ENCODE peak calls at places on chromosomes 5 and 9, in ten cellular contexts. One of them, this sample, is unnamed.

GRCh38 chr5:172708183-172708505 is 62.9 kb downstream of the DUSP1 start:
- DNase-seq in breast epithelium: no peak
- DNase-seq in endothelial cell of umbilical vein: no peak
- DNase-seq in stomach: no peak
- DNase-seq in HL-60: no peak
- DNase-seq in GM23338: no peak
- DNase-seq in HepG2: no peak
- DNase-seq in Panc1: no peak
- DNase-seq in HCT116: no peak
- DNase-seq in H1: no peak
- DNase-seq in this sample: no peak

GRCh38 chr5:171750316-171750788 is 35.3 kb upstream of the SMIM23 start:
- DNase-seq in endothelial cell of umbilical vein: peak; percentile 83
- DNase-seq in Panc1: no peak
- DNase-seq in GM23338: peak; percentile 65
- DNase-seq in stomach: no peak
- DNase-seq in breast epithelium: no peak
- DNase-seq in HCT116: peak; percentile 8
- DNase-seq in HepG2: peak; percentile 4
- DNase-seq in H1: peak; percentile 58
- DNase-seq in HL-60: no peak
- DNase-seq in this sample: no peak

GRCh38 chr9:121299467-121300282 is 31.7 kb downstream of the GSN start:
- DNase-seq in HCT116: no peak
- DNase-seq in Panc1: no peak
- DNase-seq in GM23338: peak; percentile 47
- DNase-seq in stomach: peak; percentile 57
- DNase-seq in HL-60: no peak
- DNase-seq in H1: peak; percentile 62
- DNase-seq in HepG2: no peak
- DNase-seq in endothelial cell of umbilical vein: peak; percentile 41
- DNase-seq in breast epithelium: peak; percentile 68
- DNase-seq in this sample: peak; percentile 87

GRCh38 chr5:980001-980588 is 28.5 kb upstream of the NKD2 start:
- DNase-seq in HepG2: peak; percentile 48
- DNase-seq in GM23338: no peak
- DNase-seq in H1: peak; percentile 39
- DNase-seq in HCT116: no peak
- DNase-seq in HL-60: no peak
- DNase-seq in stomach: no peak
- DNase-seq in Panc1: no peak
- DNase-seq in endothelial cell of umbilical vein: peak; percentile 29
- DNase-seq in breast epithelium: peak; percentile 77
- DNase-seq in this sample: no peak

GRCh38 chr9:6938447-6938846 is 180.7 kb downstream of the KDM4C start:
- DNase-seq in HCT116: no peak
- DNase-seq in endothelial cell of umbilical vein: no peak
- DNase-seq in HL-60: no peak
- DNase-seq in H1: no peak
- DNase-seq in Panc1: no peak
- DNase-seq in GM23338: no peak
- DNase-seq in breast epithelium: no peak
- DNase-seq in HepG2: peak; percentile 36
- DNase-seq in stomach: no peak
- DNase-seq in this sample: no peak

GRCh38 chr9:129486496-129487306 is 134.2 kb downstream of the C9orf50 start:
- DNase-seq in Panc1: no peak
- DNase-seq in HL-60: no peak
- DNase-seq in HepG2: no peak
- DNase-seq in HCT116: no peak
- DNase-seq in endothelial cell of umbilical vein: no peak
- DNase-seq in GM23338: no peak
- DNase-seq in stomach: peak; percentile 79
- DNase-seq in H1: no peak
- DNase-seq in breast epithelium: peak; percentile 89
- DNase-seq in this sample: no peak

GRCh38 chr9:88753691-88754367 is 218.9 kb downstream of the NXNL2 start:
- DNase-seq in H1: no peak
- DNase-seq in HL-60: no peak
- DNase-seq in HCT116: no peak
- DNase-seq in endothelial cell of umbilical vein: peak; percentile 90
- DNase-seq in GM23338: no peak
- DNase-seq in HepG2: no peak
- DNase-seq in breast epithelium: no peak
- DNase-seq in stomach: no peak
- DNase-seq in Panc1: no peak
- DNase-seq in this sample: peak; percentile 27

GRCh38 chr9:93256878-93257807 is 73.2 kb downstream of the WNK2 start:
- DNase-seq in HCT116: no peak
- DNase-seq in Panc1: no peak
- DNase-seq in HepG2: no peak
- DNase-seq in breast epithelium: peak; percentile 12
- DNase-seq in H1: peak; percentile 39
- DNase-seq in stomach: peak; percentile 23
- DNase-seq in endothelial cell of umbilical vein: no peak
- DNase-seq in HL-60: no peak
- DNase-seq in GM23338: no peak
- DNase-seq in this sample: peak; percentile 58

GRCh38 chr5:37133939-37134338 is 115.2 kb downstream of the CPLANE1 start:
- DNase-seq in Panc1: no peak
- DNase-seq in stomach: no peak
- DNase-seq in breast epithelium: no peak
- DNase-seq in HL-60: no peak
- DNase-seq in GM23338: no peak
- DNase-seq in HepG2: no peak
- DNase-seq in HCT116: no peak
- DNase-seq in H1: no peak
- DNase-seq in endothelial cell of umbilical vein: peak; percentile 29
- DNase-seq in this sample: no peak

GRCh38 chr9:129021091-129021490 is 7.0 kb downstream of the SH3GLB2 start:
- DNase-seq in Panc1: no peak
- DNase-seq in HL-60: no peak
- DNase-seq in HepG2: no peak
- DNase-seq in breast epithelium: no peak
- DNase-seq in stomach: peak; percentile 67
- DNase-seq in H1: no peak
- DNase-seq in endothelial cell of umbilical vein: no peak
- DNase-seq in HCT116: no peak
- DNase-seq in GM23338: no peak
- DNase-seq in this sample: peak; percentile 82

GRCh38 chr5:141363952-141364660 is at the start of gene PCDHGA5:
- DNase-seq in HL-60: no peak
- DNase-seq in H1: no peak
- DNase-seq in HCT116: no peak
- DNase-seq in HepG2: no peak
- DNase-seq in GM23338: no peak
- DNase-seq in breast epithelium: no peak
- DNase-seq in endothelial cell of umbilical vein: no peak
- DNase-seq in Panc1: no peak
- DNase-seq in stomach: no peak
- DNase-seq in this sample: no peak
- H3K4me3 ChIP-seq in HL-60: peak within 1 kb of the TSS; percentile 16
- H3K4me3 ChIP-seq in H1: no peak within 1 kb of the TSS
- H3K4me3 ChIP-seq in HCT116: no peak within 1 kb of the TSS
- H3K4me3 ChIP-seq in HepG2: no peak within 1 kb of the TSS
- H3K4me3 ChIP-seq in GM23338: peak within 1 kb of the TSS; percentile 15
- H3K4me3 ChIP-seq in breast epithelium: no peak within 1 kb of the TSS
- H3K4me3 ChIP-seq in endothelial cell of umbilical vein: no peak within 1 kb of the TSS
- H3K4me3 ChIP-seq in Panc1: no peak within 1 kb of the TSS
- H3K4me3 ChIP-seq in stomach: no peak within 1 kb of the TSS
- H3K4me3 ChIP-seq in this sample: no peak within 1 kb of the TSS

GRCh38 chr9:97470076-97470475 is 31.4 kb upstream of the TMOD1 start:
- DNase-seq in stomach: no peak
- DNase-seq in Panc1: no peak
- DNase-seq in HepG2: no peak
- DNase-seq in HCT116: peak; percentile 7
- DNase-seq in breast epithelium: no peak
- DNase-seq in endothelial cell of umbilical vein: no peak
- DNase-seq in GM23338: peak; percentile 61
- DNase-seq in HL-60: no peak
- DNase-seq in H1: peak; percentile 50
- DNase-seq in this sample: no peak

GRCh38 chr9:97474373-97474925 is 27.0 kb upstream of the TMOD1 start:
- DNase-seq in breast epithelium: no peak
- DNase-seq in endothelial cell of umbilical vein: no peak
- DNase-seq in stomach: no peak
- DNase-seq in GM23338: no peak
- DNase-seq in HepG2: no peak
- DNase-seq in H1: no peak
- DNase-seq in HL-60: no peak
- DNase-seq in HCT116: no peak
- DNase-seq in Panc1: no peak
- DNase-seq in this sample: no peak

GRCh38 chr9:97473717-97474116 is 27.7 kb upstream of the TMOD1 start:
- DNase-seq in endothelial cell of umbilical vein: no peak
- DNase-seq in HepG2: no peak
- DNase-seq in breast epithelium: no peak
- DNase-seq in HL-60: no peak
- DNase-seq in stomach: no peak
- DNase-seq in GM23338: no peak
- DNase-seq in Panc1: no peak
- DNase-seq in H1: no peak
- DNase-seq in HCT116: no peak
- DNase-seq in this sample: no peak

GRCh38 chr9:97462914-97463313 is 38.6 kb upstream of the TMOD1 start:
- DNase-seq in Panc1: no peak
- DNase-seq in stomach: no peak
- DNase-seq in HepG2: no peak
- DNase-seq in GM23338: peak; percentile 15
- DNase-seq in HCT116: no peak
- DNase-seq in HL-60: no peak
- DNase-seq in H1: no peak
- DNase-seq in breast epithelium: no peak
- DNase-seq in endothelial cell of umbilical vein: no peak
- DNase-seq in this sample: no peak

DNA sequence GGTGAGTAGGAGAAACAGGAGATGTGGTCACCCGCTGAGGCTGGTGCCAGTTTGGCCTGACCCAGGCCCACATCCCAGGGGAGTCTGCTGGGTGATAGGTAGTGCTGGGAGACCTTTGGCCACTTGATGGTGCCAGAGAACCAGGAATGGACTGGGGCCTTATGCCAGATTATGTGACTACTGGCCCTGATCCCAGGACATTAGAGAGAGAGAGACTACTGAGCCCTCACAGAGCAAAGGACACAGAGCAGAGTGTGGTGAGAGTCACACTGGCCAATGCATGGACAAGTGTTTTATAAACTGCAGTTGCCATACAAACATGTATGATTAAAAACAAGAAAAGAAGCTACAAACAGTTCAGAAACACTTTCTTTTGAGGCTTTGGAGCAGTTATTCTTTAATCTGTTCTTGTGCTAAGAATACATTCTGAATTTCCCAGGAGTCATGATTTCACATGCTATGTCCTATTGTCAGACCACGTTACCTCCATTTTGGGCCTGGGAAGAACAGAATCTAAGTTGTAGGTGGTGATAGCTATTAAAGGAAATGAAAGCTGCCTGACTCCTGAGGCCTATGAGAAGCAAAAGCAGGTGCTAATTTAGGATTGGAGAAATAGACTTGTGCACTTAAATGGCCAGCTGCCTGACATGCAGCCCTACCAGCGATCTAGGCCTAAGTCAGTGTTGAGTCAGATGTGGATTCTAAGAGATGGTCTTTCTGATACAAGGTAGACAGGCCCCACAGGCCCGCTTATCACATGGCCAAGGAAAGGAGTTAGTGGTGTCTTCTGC is 32.6 kb upstream of the TMOD1 start:
- DNase-seq in stomach: peak; percentile 84
- DNase-seq in HL-60: no peak
- DNase-seq in endothelial cell of umbilical vein: peak; percentile 77
- DNase-seq in HepG2: peak; percentile 67
- DNase-seq in breast epithelium: peak; percentile 67
- DNase-seq in HCT116: peak; percentile 28
- DNase-seq in Panc1: peak; percentile 39
- DNase-seq in H1: peak; percentile 79
- DNase-seq in GM23338: peak; percentile 84
- DNase-seq in this sample: no peak
- H3K27ac ChIP-seq in stomach: no peak overlapping the region
- H3K27ac ChIP-seq in HL-60: no peak overlapping the region
- H3K27ac ChIP-seq in endothelial cell of umbilical vein: no peak overlapping the region
- H3K27ac ChIP-seq in HepG2: no peak overlapping the region
- H3K27ac ChIP-seq in breast epithelium: no peak overlapping the region
- H3K27ac ChIP-seq in HCT116: no peak overlapping the region
- H3K27ac ChIP-seq in Panc1: no peak overlapping the region
- H3K27ac ChIP-seq in H1: no peak overlapping the region
- H3K27ac ChIP-seq in GM23338: no peak overlapping the region
- H3K27ac ChIP-seq in this sample: no peak overlapping the region

GRCh38 chr5:179606071-179606909 is 17.2 kb downstream of the HNRNPH1 start:
- DNase-seq in HCT116: no peak
- DNase-seq in breast epithelium: no peak
- DNase-seq in GM23338: no peak
- DNase-seq in HepG2: no peak
- DNase-seq in endothelial cell of umbilical vein: no peak
- DNase-seq in H1: no peak
- DNase-seq in HL-60: no peak
- DNase-seq in stomach: no peak
- DNase-seq in Panc1: no peak
- DNase-seq in this sample: peak; percentile 62
- TF ChIP-seq POLR2AphosphoS5 in HCT116: peak; percentile 25
- TF ChIP-seq POLR2AphosphoS5 in breast epithelium: no peak
- TF ChIP-seq POLR2AphosphoS5 in GM23338: no peak
- TF ChIP-seq POLR2AphosphoS5 in HepG2: no peak
- TF ChIP-seq POLR2AphosphoS5 in endothelial cell of umbilical vein: peak; percentile 40
- TF ChIP-seq POLR2AphosphoS5 in H1: no peak
- TF ChIP-seq POLR2AphosphoS5 in HL-60: no peak
- TF ChIP-seq POLR2AphosphoS5 in stomach: no peak
- TF ChIP-seq POLR2AphosphoS5 in Panc1: peak; percentile 26
- TF ChIP-seq POLR2AphosphoS5 in this sample: no peak

GRCh38 chr5:76953551-76954382 is 922 bp downstream of the CRHBP start:
- DNase-seq in H1: peak; percentile 72
- DNase-seq in stomach: no peak
- DNase-seq in HCT116: no peak
- DNase-seq in GM23338: peak; percentile 68
- DNase-seq in HL-60: no peak
- DNase-seq in endothelial cell of umbilical vein: peak; percentile 20
- DNase-seq in HepG2: no peak
- DNase-seq in Panc1: no peak
- DNase-seq in breast epithelium: no peak
- DNase-seq in this sample: peak; percentile 76

GRCh38 chr5:76954383-76954763 is 1.5 kb downstream of the CRHBP start:
- DNase-seq in Panc1: no peak
- DNase-seq in stomach: no peak
- DNase-seq in GM23338: peak; percentile 46
- DNase-seq in HL-60: no peak
- DNase-seq in breast epithelium: no peak
- DNase-seq in HepG2: no peak
- DNase-seq in endothelial cell of umbilical vein: no peak
- DNase-seq in H1: no peak
- DNase-seq in HCT116: no peak
- DNase-seq in this sample: no peak

GRCh38 chr5:76947064-76947463 is 5.8 kb upstream of the CRHBP start:
- DNase-seq in Panc1: no peak
- DNase-seq in HL-60: no peak
- DNase-seq in endothelial cell of umbilical vein: peak; percentile 73
- DNase-seq in HepG2: no peak
- DNase-seq in HCT116: no peak
- DNase-seq in H1: no peak
- DNase-seq in stomach: no peak
- DNase-seq in GM23338: no peak
- DNase-seq in breast epithelium: no peak
- DNase-seq in this sample: no peak

GRCh38 chr5:76956033-76956432 is 3.2 kb downstream of the CRHBP start:
- DNase-seq in HepG2: no peak
- DNase-seq in breast epithelium: no peak
- DNase-seq in endothelial cell of umbilical vein: no peak
- DNase-seq in Panc1: no peak
- DNase-seq in H1: no peak
- DNase-seq in stomach: no peak
- DNase-seq in GM23338: no peak
- DNase-seq in HCT116: no peak
- DNase-seq in HL-60: no peak
- DNase-seq in this sample: no peak

GRCh38 chr5:76952795-76953536 is at the start of gene CRHBP:
- DNase-seq in H1: peak; percentile 63
- DNase-seq in breast epithelium: no peak
- DNase-seq in Panc1: no peak
- DNase-seq in GM23338: peak; percentile 59
- DNase-seq in HepG2: no peak
- DNase-seq in HL-60: no peak
- DNase-seq in HCT116: no peak
- DNase-seq in stomach: no peak
- DNase-seq in endothelial cell of umbilical vein: no peak
- DNase-seq in this sample: no peak
- H3K4me3 ChIP-seq in H1: peak within 1 kb of the TSS; percentile 49
- H3K4me3 ChIP-seq in breast epithelium: peak within 1 kb of the TSS; percentile 49
- H3K4me3 ChIP-seq in Panc1: peak within 1 kb of the TSS; percentile 48
- H3K4me3 ChIP-seq in GM23338: peak within 1 kb of the TSS; percentile 77
- H3K4me3 ChIP-seq in HepG2: no peak within 1 kb of the TSS
- H3K4me3 ChIP-seq in HL-60: no peak within 1 kb of the TSS
- H3K4me3 ChIP-seq in HCT116: no peak within 1 kb of the TSS
- H3K4me3 ChIP-seq in stomach: peak within 1 kb of the TSS; percentile 23
- H3K4me3 ChIP-seq in endothelial cell of umbilical vein: no peak within 1 kb of the TSS
- H3K4me3 ChIP-seq in this sample: peak within 1 kb of the TSS; percentile 54

This sample was measured in spleen.